ENCODE peak calls at places on chromosomes 2 and 18, in six cellular contexts. O is mammary epithelial cell, I is fibroblast of lung, W is neuronal stem cell, G is MM.1S, Q is DND-41. T is an unnamed sample.

GRCh38 chr2:25310965-25311865 is 30.5 kb downstream of the DNMT3A start:
- DNase-seq in O (peak), I (no peak), W (no peak), G (no peak), Q (no peak), T (peak)

GRCh38 chr2:9103663-9104277 is 100.3 kb upstream of the MBOAT2 start:
- DNase-seq in O (peak), I (no peak), W (no peak), G (no peak), Q (no peak), T (no peak)

GRCh38 chr2:28639836-28640235 is 111.8 kb upstream of the PPP1CB start:
- DNase-seq in O (peak), I (no peak), W (no peak), G (peak), Q (no peak), T (no peak)

GRCh38 chr18:12296087-12296403 is 12.0 kb upstream of the TUBB6 start:
- DNase-seq in O (peak), I (peak), W (no peak), G (no peak), Q (no peak), T (no peak)

GRCh38 chr2:134670955-134671354 is 47.8 kb downstream of the TMEM163 start:
- DNase-seq in O (no peak), I (no peak), W (no peak), G (no peak), Q (no peak), T (no peak)

GRCh38 chr18:46820863-46821262 is 64.0 kb upstream of the ST8SIA5 start:
- DNase-seq in O (no peak), I (no peak), W (no peak), G (no peak), Q (no peak), T (no peak)

GRCh38 chr2:60354713-60355112 is 198.7 kb downstream of the BCL11A start:
- DNase-seq in O (peak), I (no peak), W (no peak), G (no peak), Q (no peak), T (no peak)

GRCh38 chr2:148814143-148814852 is 60.7 kb upstream of the KIF5C start:
- DNase-seq in O (no peak), I (peak), W (no peak), G (no peak), Q (no peak), T (no peak)

GRCh38 chr2:106537047-106537446 is 49.9 kb downstream of the CD8B2 start:
- DNase-seq in O (no peak), I (no peak), W (no peak), G (no peak), Q (no peak), T (no peak)

GRCh38 chr18:58362829-58363231 is 266.1 kb downstream of the ALPK2 start:
- DNase-seq in O (no peak), I (no peak), W (no peak), G (no peak), Q (no peak), T (no peak)

GRCh38 chr2:223735659-223736244 is 101.6 kb downstream of the AP1S3 start:
- DNase-seq in O (peak), I (peak), W (no peak), G (no peak), Q (no peak), T (no peak)

GRCh38 chr2:40224321-40224720 is 227.6 kb downstream of the SLC8A1 start:
- DNase-seq in O (no peak), I (no peak), W (no peak), G (no peak), Q (no peak), T (no peak)

GRCh38 chr2:133158024-133158423 is 410.2 kb downstream of the NCKAP5 start:
- DNase-seq in O (no peak), I (no peak), W (no peak), G (no peak), Q (no peak), T (no peak)

GRCh38 chr2:189662674-189663226 is 1.5 kb downstream of the ASNSD1 start:
- DNase-seq in O (no peak), I (no peak), W (no peak), G (no peak), Q (peak), T (no peak)

GRCh38 chr2:72940786-72941185 is 23.5 kb downstream of the EMX1 start:
- DNase-seq in O (no peak), I (peak), W (no peak), G (no peak), Q (no peak), T (no peak)

GRCh38 chr2:169808211-169808610 is 9.5 kb downstream of the SSB start:
- DNase-seq in O (no peak), I (peak), W (no peak), G (no peak), Q (no peak), T (no peak)

GRCh38 chr2:169803480-169803879 is 4.8 kb downstream of the SSB start:
- DNase-seq in O (no peak), I (peak), W (no peak), G (no peak), Q (no peak), T (no peak)

DNA sequence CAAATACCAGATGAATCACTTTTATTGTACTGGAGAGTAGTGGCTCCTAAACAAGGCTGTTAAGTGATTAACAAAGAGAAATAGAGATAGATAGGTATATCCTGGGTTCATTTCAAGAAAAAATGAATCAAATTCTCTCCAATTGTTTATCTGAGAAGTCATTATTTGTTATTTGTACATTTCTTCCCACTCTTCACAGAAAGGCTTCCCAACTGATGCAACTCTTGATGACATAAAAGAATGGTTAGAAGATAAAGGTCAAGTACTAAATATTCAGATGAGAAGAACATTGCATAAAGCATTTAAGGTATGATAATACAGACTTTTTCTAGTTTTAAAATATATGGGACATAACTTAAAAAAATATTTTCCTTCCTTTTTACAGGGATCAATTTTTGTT is 7.9 kb downstream of the SSB start:
- DNase-seq in O (no peak), I (no peak), W (no peak), G (no peak), Q (no peak), T (no peak)
- H3K9ac ChIP-seq in O (no peak), I (no peak), W (no peak), G (no peak), Q (no peak), T (no peak)

DNA sequence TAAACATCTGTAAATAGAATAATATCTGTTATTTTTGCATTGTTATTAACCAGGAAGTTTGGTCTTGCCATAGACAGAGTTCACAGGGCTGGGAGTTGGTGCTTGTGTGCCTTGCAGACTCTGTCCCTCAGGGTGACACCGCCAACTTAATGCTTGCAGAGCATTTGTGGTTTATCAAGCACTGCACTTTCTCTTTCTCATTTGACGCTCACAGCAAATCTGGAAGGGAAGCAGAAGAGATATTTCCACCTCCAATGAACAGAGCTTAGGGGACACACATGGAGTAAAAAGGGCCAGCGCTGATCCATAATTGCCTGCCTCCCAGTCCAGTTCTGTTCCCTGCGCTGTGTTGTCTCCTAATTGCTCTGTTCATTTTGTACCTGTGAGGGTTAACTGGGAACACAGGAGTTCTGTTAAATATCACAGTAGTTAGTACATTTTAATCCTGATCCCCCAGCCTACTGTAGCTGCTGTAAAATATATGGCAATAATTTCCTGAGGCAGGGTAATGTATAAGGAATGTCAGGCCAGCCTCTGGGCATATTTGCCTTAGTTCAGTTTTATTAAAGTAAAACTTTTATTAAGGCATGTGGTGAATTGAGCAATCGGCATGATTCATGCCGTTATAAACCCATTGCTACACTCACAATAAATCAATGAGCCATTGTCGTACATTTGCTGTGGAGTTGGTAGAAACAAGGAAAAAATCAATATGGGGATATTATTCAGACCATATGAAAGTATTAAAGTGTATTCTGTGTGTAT is 182.5 kb upstream of the OSR1 start:
- DNase-seq in O (peak), I (peak), W (no peak), G (peak), Q (peak), T (peak)
- H2AFZ ChIP-seq in O (peak), I (no peak), W (no peak), G (no peak), Q (no peak), T (peak)

GRCh38 chr2:85433511-85434089 is 15.1 kb downstream of the SH2D6 start:
- DNase-seq in O (peak), I (peak), W (no peak), G (no peak), Q (no peak), T (no peak)
- H3K9ac ChIP-seq in O (no peak), I (no peak), W (peak), G (no peak), Q (no peak), T (no peak)

GRCh38 chr2:217103752-217104540 is 244.1 kb upstream of the TNP1 start:
- DNase-seq in O (peak), I (peak), W (no peak), G (no peak), Q (no peak), T (peak)
- H2AFZ ChIP-seq in O (peak), I (no peak), W (no peak), G (no peak), Q (no peak), T (no peak)

GRCh38 chr2:234437642-234438321 is 59.1 kb downstream of the ARL4C start:
- DNase-seq in O (peak), I (no peak), W (no peak), G (no peak), Q (peak), T (no peak)
- H3K9ac ChIP-seq in O (no peak), I (no peak), W (no peak), G (no peak), Q (peak), T (no peak)

T was measured in HCT116.